ENCODE peak calls at places on chromosomes 6 and 20, in six cellular contexts. One of them, this sample, is unnamed.

GRCh38 chr6:97396880-97397279 is 113.9 kb upstream of the MMS22L start:
- DNase-seq in Panc1: no peak
- DNase-seq in GM06990: no peak
- DNase-seq in effector memory CD4-positive, alpha-beta T cell: no peak
- DNase-seq in heart right ventricle: no peak
- DNase-seq in astrocyte of the cerebellum: no peak
- DNase-seq in this sample: no peak

GRCh38 chr6:54689620-54690019 is 157.0 kb upstream of the FAM83B start:
- DNase-seq in heart right ventricle: no peak
- DNase-seq in astrocyte of the cerebellum: no peak
- DNase-seq in effector memory CD4-positive, alpha-beta T cell: no peak
- DNase-seq in GM06990: no peak
- DNase-seq in Panc1: no peak
- DNase-seq in this sample: no peak

GRCh38 chr6:63023726-63024125 is 187.5 kb upstream of the FKBP1C start:
- DNase-seq in astrocyte of the cerebellum: no peak
- DNase-seq in Panc1: no peak
- DNase-seq in effector memory CD4-positive, alpha-beta T cell: no peak
- DNase-seq in heart right ventricle: no peak
- DNase-seq in GM06990: no peak
- DNase-seq in this sample: no peak

GRCh38 chr6:26196846-26197683 is 109.8 kb downstream of the HFE start:
- DNase-seq in effector memory CD4-positive, alpha-beta T cell: peak
- DNase-seq in heart right ventricle: peak
- DNase-seq in Panc1: peak
- DNase-seq in GM06990: peak
- DNase-seq in astrocyte of the cerebellum: peak
- DNase-seq in this sample: peak

GRCh38 chr20:23566199-23566932 is 1.9 kb downstream of the CST9L start:
- DNase-seq in heart right ventricle: no peak
- DNase-seq in astrocyte of the cerebellum: no peak
- DNase-seq in Panc1: no peak
- DNase-seq in effector memory CD4-positive, alpha-beta T cell: no peak
- DNase-seq in GM06990: no peak
- DNase-seq in this sample: peak

GRCh38 chr20:49851991-49852390 is 39.4 kb downstream of the SLC9A8 start:
- DNase-seq in heart right ventricle: peak
- DNase-seq in effector memory CD4-positive, alpha-beta T cell: no peak
- DNase-seq in Panc1: no peak
- DNase-seq in astrocyte of the cerebellum: no peak
- DNase-seq in GM06990: no peak
- DNase-seq in this sample: no peak

GRCh38 chr6:170344631-170345576 is 38.3 kb downstream of the FAM120B start:
- DNase-seq in effector memory CD4-positive, alpha-beta T cell: no peak
- DNase-seq in astrocyte of the cerebellum: peak
- DNase-seq in GM06990: no peak
- DNase-seq in heart right ventricle: peak
- DNase-seq in Panc1: no peak
- DNase-seq in this sample: no peak

GRCh38 chr6:30411515-30412207 is 66.7 kb downstream of the RPP21 start:
- DNase-seq in Panc1: peak
- DNase-seq in GM06990: peak
- DNase-seq in astrocyte of the cerebellum: peak
- DNase-seq in effector memory CD4-positive, alpha-beta T cell: peak
- DNase-seq in heart right ventricle: peak
- DNase-seq in this sample: peak

GRCh38 chr6:170053966-170054661 is 236.8 kb downstream of the DLL1 start:
- DNase-seq in astrocyte of the cerebellum: no peak
- DNase-seq in effector memory CD4-positive, alpha-beta T cell: no peak
- DNase-seq in GM06990: no peak
- DNase-seq in Panc1: no peak
- DNase-seq in heart right ventricle: peak
- DNase-seq in this sample: no peak

GRCh38 chr6:126383203-126383602 is 43.3 kb downstream of the CENPW start:
- DNase-seq in effector memory CD4-positive, alpha-beta T cell: no peak
- DNase-seq in astrocyte of the cerebellum: no peak
- DNase-seq in Panc1: no peak
- DNase-seq in GM06990: no peak
- DNase-seq in heart right ventricle: no peak
- DNase-seq in this sample: no peak

GRCh38 chr6:165092881-165093595 is 216.4 kb downstream of the C6orf118 start:
- DNase-seq in effector memory CD4-positive, alpha-beta T cell: no peak
- DNase-seq in Panc1: no peak
- DNase-seq in astrocyte of the cerebellum: no peak
- DNase-seq in GM06990: no peak
- DNase-seq in heart right ventricle: no peak
- DNase-seq in this sample: no peak

GRCh38 chr6:145801021-145801420 is 13.6 kb downstream of the FBXO30 start:
- DNase-seq in effector memory CD4-positive, alpha-beta T cell: no peak
- DNase-seq in heart right ventricle: no peak
- DNase-seq in GM06990: no peak
- DNase-seq in Panc1: no peak
- DNase-seq in astrocyte of the cerebellum: no peak
- DNase-seq in this sample: no peak

GRCh38 chr6:138428943-138429616 is 25.1 kb downstream of the HEBP2 start:
- DNase-seq in GM06990: no peak
- DNase-seq in heart right ventricle: no peak
- DNase-seq in astrocyte of the cerebellum: peak
- DNase-seq in effector memory CD4-positive, alpha-beta T cell: no peak
- DNase-seq in Panc1: no peak
- DNase-seq in this sample: no peak

GRCh38 chr6:22141271-22141745 is 155.5 kb downstream of the PRL start:
- DNase-seq in astrocyte of the cerebellum: no peak
- DNase-seq in GM06990: no peak
- DNase-seq in Panc1: peak
- DNase-seq in effector memory CD4-positive, alpha-beta T cell: no peak
- DNase-seq in heart right ventricle: peak
- DNase-seq in this sample: no peak

GRCh38 chr6:121522265-121522664 is 86.8 kb downstream of the GJA1 start:
- DNase-seq in astrocyte of the cerebellum: peak
- DNase-seq in GM06990: no peak
- DNase-seq in heart right ventricle: peak
- DNase-seq in Panc1: peak
- DNase-seq in effector memory CD4-positive, alpha-beta T cell: no peak
- DNase-seq in this sample: no peak

GRCh38 chr6:165573671-165574070 is 89.4 kb downstream of the PDE10A start:
- DNase-seq in GM06990: no peak
- DNase-seq in effector memory CD4-positive, alpha-beta T cell: no peak
- DNase-seq in Panc1: peak
- DNase-seq in astrocyte of the cerebellum: peak
- DNase-seq in heart right ventricle: peak
- DNase-seq in this sample: no peak

GRCh38 chr6:89048985-89049384 is 31.6 kb upstream of the PNRC1 start:
- DNase-seq in astrocyte of the cerebellum: no peak
- DNase-seq in effector memory CD4-positive, alpha-beta T cell: no peak
- DNase-seq in GM06990: no peak
- DNase-seq in Panc1: no peak
- DNase-seq in heart right ventricle: no peak
- DNase-seq in this sample: no peak

GRCh38 chr6:51112731-51113130 is 294.1 kb downstream of the TFAP2B start:
- DNase-seq in Panc1: no peak
- DNase-seq in heart right ventricle: no peak
- DNase-seq in effector memory CD4-positive, alpha-beta T cell: no peak
- DNase-seq in astrocyte of the cerebellum: no peak
- DNase-seq in GM06990: no peak
- DNase-seq in this sample: no peak

GRCh38 chr6:156791261-156791850 is 14.2 kb downstream of the ARID1B start:
- DNase-seq in Panc1: no peak
- DNase-seq in effector memory CD4-positive, alpha-beta T cell: no peak
- DNase-seq in heart right ventricle: no peak
- DNase-seq in astrocyte of the cerebellum: no peak
- DNase-seq in GM06990: no peak
- DNase-seq in this sample: no peak

GRCh38 chr6:35273822-35274559 is 14.5 kb downstream of the ZNF76 start:
- DNase-seq in astrocyte of the cerebellum: no peak
- DNase-seq in heart right ventricle: no peak
- DNase-seq in GM06990: no peak
- DNase-seq in Panc1: no peak
- DNase-seq in effector memory CD4-positive, alpha-beta T cell: no peak
- DNase-seq in this sample: no peak

GRCh38 chr20:35503841-35504460 is 25.5 kb downstream of the C20orf173 start:
- DNase-seq in Panc1: no peak
- DNase-seq in GM06990: no peak
- DNase-seq in heart right ventricle: no peak
- DNase-seq in astrocyte of the cerebellum: peak
- DNase-seq in effector memory CD4-positive, alpha-beta T cell: no peak
- DNase-seq in this sample: no peak

GRCh38 chr6:141347075-141347474 is 785.6 kb upstream of the GJE1 start:
- DNase-seq in effector memory CD4-positive, alpha-beta T cell: no peak
- DNase-seq in GM06990: no peak
- DNase-seq in astrocyte of the cerebellum: no peak
- DNase-seq in Panc1: no peak
- DNase-seq in heart right ventricle: no peak
- DNase-seq in this sample: no peak

GRCh38 chr6:67030861-67031260 is 1323.8 kb upstream of the EYS start:
- DNase-seq in astrocyte of the cerebellum: no peak
- DNase-seq in heart right ventricle: no peak
- DNase-seq in effector memory CD4-positive, alpha-beta T cell: no peak
- DNase-seq in GM06990: peak
- DNase-seq in Panc1: no peak
- DNase-seq in this sample: no peak

GRCh38 chr6:16754864-16755263 is 6.4 kb downstream of the ATXN1 start:
- DNase-seq in astrocyte of the cerebellum: no peak
- DNase-seq in Panc1: no peak
- DNase-seq in effector memory CD4-positive, alpha-beta T cell: no peak
- DNase-seq in GM06990: no peak
- DNase-seq in heart right ventricle: no peak
- DNase-seq in this sample: no peak

GRCh38 chr6:106997392-106998257 is 23.1 kb upstream of the CD24 start:
- DNase-seq in GM06990: no peak
- DNase-seq in astrocyte of the cerebellum: no peak
- DNase-seq in heart right ventricle: no peak
- DNase-seq in Panc1: peak
- DNase-seq in effector memory CD4-positive, alpha-beta T cell: no peak
- DNase-seq in this sample: peak

GRCh38 chr6:15400572-15401004 is 154.7 kb downstream of the JARID2 start:
- DNase-seq in astrocyte of the cerebellum: no peak
- DNase-seq in heart right ventricle: peak
- DNase-seq in Panc1: no peak
- DNase-seq in GM06990: no peak
- DNase-seq in effector memory CD4-positive, alpha-beta T cell: no peak
- DNase-seq in this sample: no peak

GRCh38 chr6:143698329-143698728 is 20.6 kb downstream of the PHACTR2 start:
- DNase-seq in heart right ventricle: no peak
- DNase-seq in GM06990: no peak
- DNase-seq in astrocyte of the cerebellum: no peak
- DNase-seq in effector memory CD4-positive, alpha-beta T cell: no peak
- DNase-seq in Panc1: no peak
- DNase-seq in this sample: no peak

GRCh38 chr6:152078804-152079203 is 271.3 kb downstream of the ESR1 start:
- DNase-seq in effector memory CD4-positive, alpha-beta T cell: no peak
- DNase-seq in astrocyte of the cerebellum: no peak
- DNase-seq in heart right ventricle: no peak
- DNase-seq in GM06990: no peak
- DNase-seq in Panc1: no peak
- DNase-seq in this sample: peak

GRCh38 chr6:132489376-132489775 is 23.5 kb downstream of the STX7 start:
- DNase-seq in Panc1: no peak
- DNase-seq in effector memory CD4-positive, alpha-beta T cell: no peak
- DNase-seq in astrocyte of the cerebellum: no peak
- DNase-seq in heart right ventricle: no peak
- DNase-seq in GM06990: no peak
- DNase-seq in this sample: no peak

GRCh38 chr6:7604003-7604402 is 14.0 kb downstream of the SNRNP48 start:
- DNase-seq in GM06990: no peak
- DNase-seq in astrocyte of the cerebellum: no peak
- DNase-seq in Panc1: no peak
- DNase-seq in heart right ventricle: peak
- DNase-seq in effector memory CD4-positive, alpha-beta T cell: no peak
- DNase-seq in this sample: no peak

GRCh38 chr6:85449818-85450577 is at the start of gene NT5E:
- DNase-seq in heart right ventricle: peak
- DNase-seq in astrocyte of the cerebellum: no peak
- DNase-seq in effector memory CD4-positive, alpha-beta T cell: no peak
- DNase-seq in Panc1: no peak
- DNase-seq in GM06990: peak
- DNase-seq in this sample: peak

GRCh38 chr6:30763618-30764489 is 19.5 kb upstream of the IER3 start:
- DNase-seq in GM06990: no peak
- DNase-seq in Panc1: no peak
- DNase-seq in effector memory CD4-positive, alpha-beta T cell: no peak
- DNase-seq in astrocyte of the cerebellum: peak
- DNase-seq in heart right ventricle: no peak
- DNase-seq in this sample: peak

GRCh38 chr6:88174906-88175305 is 8.8 kb upstream of the CNR1 start:
- DNase-seq in GM06990: no peak
- DNase-seq in Panc1: no peak
- DNase-seq in heart right ventricle: no peak
- DNase-seq in effector memory CD4-positive, alpha-beta T cell: no peak
- DNase-seq in astrocyte of the cerebellum: no peak
- DNase-seq in this sample: no peak

GRCh38 chr6:128412680-128413079 is 107.7 kb downstream of the PTPRK start:
- DNase-seq in effector memory CD4-positive, alpha-beta T cell: no peak
- DNase-seq in Panc1: no peak
- DNase-seq in heart right ventricle: no peak
- DNase-seq in GM06990: no peak
- DNase-seq in astrocyte of the cerebellum: no peak
- DNase-seq in this sample: no peak

GRCh38 chr6:161038229-161039003 is 46.8 kb downstream of the MAP3K4 start:
- DNase-seq in GM06990: peak
- DNase-seq in heart right ventricle: peak
- DNase-seq in astrocyte of the cerebellum: peak
- DNase-seq in effector memory CD4-positive, alpha-beta T cell: no peak
- DNase-seq in Panc1: peak
- DNase-seq in this sample: no peak

GRCh38 chr20:17610566-17611289 is 40.9 kb downstream of the DSTN start:
- DNase-seq in Panc1: no peak
- DNase-seq in astrocyte of the cerebellum: no peak
- DNase-seq in GM06990: no peak
- DNase-seq in effector memory CD4-positive, alpha-beta T cell: peak
- DNase-seq in heart right ventricle: no peak
- DNase-seq in this sample: peak

GRCh38 chr20:48620486-48621255 is 207.1 kb downstream of the PREX1 start:
- DNase-seq in heart right ventricle: peak
- DNase-seq in GM06990: peak
- DNase-seq in effector memory CD4-positive, alpha-beta T cell: peak
- DNase-seq in Panc1: peak
- DNase-seq in astrocyte of the cerebellum: peak
- DNase-seq in this sample: peak

GRCh38 chr20:31908424-31908823 is 38.0 kb downstream of the TTLL9 start:
- DNase-seq in effector memory CD4-positive, alpha-beta T cell: no peak
- DNase-seq in Panc1: no peak
- DNase-seq in heart right ventricle: no peak
- DNase-seq in astrocyte of the cerebellum: no peak
- DNase-seq in GM06990: no peak
- DNase-seq in this sample: no peak

This sample was measured in H9.